ENCODE peak calls at places on chromosomes 3 and 15, in six cellular contexts. U, V, K, F, R and E are unnamed samples.
A peak's percentile ranks its signal among the peaks of the same experiment; 100 is the strongest.

GRCh38 chr3:38255627-38256026 is 10.0 kb upstream of the SLC22A13 start:
- DNase-seq in U (no peak), V (no peak), K (no peak), F (no peak), R (no peak), E (no peak)

GRCh38 chr3:194503101-194503531 is 16.3 kb upstream of the ATP13A3 start:
- DNase-seq in U (no peak), V (no peak), K (no peak), F (no peak), R (no peak), E (no peak)

GRCh38 chr15:42707068-42707467 is 29.9 kb downstream of the CDAN1 start:
- DNase-seq in U (no peak), V (no peak), K (peak; percentile 60), F (no peak), R (no peak), E (no peak)

GRCh38 chr15:91099616-91100560 is at the start of gene SV2B:
- DNase-seq in U (peak; percentile 12), V (peak; percentile 77), K (no peak), F (no peak), R (peak; percentile 57), E (no peak)

GRCh38 chr3:42686832-42687650 is 1.7 kb downstream of the KLHL40 start:
- DNase-seq in U (no peak), V (no peak), K (no peak), F (no peak), R (no peak), E (no peak)

GRCh38 chr3:146337991-146338390 is 87.1 kb upstream of the PLSCR4 start:
- DNase-seq in U (no peak), V (no peak), K (no peak), F (no peak), R (no peak), E (no peak)

GRCh38 chr15:40069178-40070165 is 30.5 kb upstream of the SRP14 start:
- DNase-seq in U (peak; percentile 96), V (peak; percentile 60), K (peak; percentile 87), F (peak; percentile 73), R (peak; percentile 98), E (peak; percentile 95)

GRCh38 chr3:114706591-114707224 is 412.9 kb downstream of the TIGIT start:
- DNase-seq in U (no peak), V (no peak), K (peak; percentile 84), F (peak; percentile 88), R (peak; percentile 77), E (no peak)

GRCh38 chr15:41572866-41573265 is 13.9 kb downstream of the TYRO3 start:
- DNase-seq in U (no peak), V (no peak), K (no peak), F (no peak), R (no peak), E (no peak)

DNA sequence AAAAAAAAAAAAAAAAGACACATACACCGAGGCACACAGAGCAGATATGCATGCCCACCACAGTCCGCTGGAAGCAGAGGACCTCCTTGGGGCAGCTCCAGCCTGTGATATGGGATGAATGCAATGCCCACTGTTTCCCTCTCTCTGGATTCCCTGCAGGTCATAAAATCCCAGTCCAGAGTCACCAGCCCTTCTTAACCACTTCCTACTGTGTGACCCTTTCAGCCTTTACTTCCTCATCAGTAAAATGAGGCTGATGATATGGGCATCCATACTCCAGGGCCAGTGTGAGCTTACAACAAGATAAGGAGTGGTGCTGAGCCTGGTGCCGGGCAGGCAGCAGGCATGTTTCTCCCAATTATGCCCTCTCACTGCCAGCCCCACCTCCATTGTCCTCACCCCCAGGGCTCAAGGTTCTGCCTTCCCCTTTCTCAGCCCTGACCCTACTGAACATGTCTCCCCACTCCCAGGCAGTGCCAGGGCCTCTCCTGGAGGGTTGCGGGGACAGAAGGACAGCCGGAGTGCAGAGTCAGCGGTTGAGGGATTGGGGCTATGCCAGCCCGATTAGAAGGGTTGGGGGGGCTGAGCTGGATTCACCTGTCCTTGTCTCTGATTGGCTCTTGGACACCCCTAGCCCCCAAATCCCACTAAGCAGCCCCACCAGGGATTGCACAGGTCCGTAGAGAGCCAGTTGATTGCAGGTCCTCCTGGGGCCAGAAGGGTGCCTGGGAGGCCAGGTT is at the start of gene GNAT1:
- DNase-seq in U (no peak), V (no peak), K (no peak), F (no peak), R (no peak), E (no peak)
- H3K27ac ChIP-seq in U (no peak within 1 kb of the TSS), V (no peak within 1 kb of the TSS), K (no peak within 1 kb of the TSS), F (no peak within 1 kb of the TSS), R (no peak within 1 kb of the TSS), E (no peak within 1 kb of the TSS)

GRCh38 chr3:55622116-55622515 is 135.0 kb upstream of the WNT5A start:
- DNase-seq in U (no peak), V (no peak), K (peak; percentile 52), F (no peak), R (no peak), E (no peak)

GRCh38 chr3:55620361-55621025 is 133.4 kb upstream of the WNT5A start:
- DNase-seq in U (no peak), V (peak; percentile 60), K (peak; percentile 95), F (no peak), R (no peak), E (no peak)

GRCh38 chr3:55621026-55621422 is 133.9 kb upstream of the WNT5A start:
- DNase-seq in U (no peak), V (no peak), K (no peak), F (no peak), R (no peak), E (no peak)

GRCh38 chr3:55622733-55623132 is 135.6 kb upstream of the WNT5A start:
- DNase-seq in U (no peak), V (no peak), K (no peak), F (no peak), R (no peak), E (no peak)

DNA sequence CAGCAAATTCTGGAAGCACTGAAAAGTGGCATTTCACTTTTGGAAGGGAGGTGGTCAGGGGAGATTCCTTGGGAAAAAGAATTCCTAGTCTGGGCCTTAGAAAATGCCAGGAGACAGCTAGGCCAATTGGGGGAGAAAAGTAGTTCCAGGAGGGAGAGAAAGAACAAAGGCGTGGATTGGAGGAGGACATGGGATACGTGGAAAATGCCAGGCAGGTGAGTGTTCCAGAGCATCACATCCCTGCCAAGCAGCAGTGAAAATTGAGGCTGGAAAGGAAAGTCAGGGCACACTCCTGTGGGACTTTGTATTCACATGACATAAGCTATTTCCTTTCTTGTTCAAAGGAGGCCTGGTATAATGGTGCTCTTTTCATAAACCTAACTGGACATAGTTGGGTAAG is 134.5 kb upstream of the WNT5A start:
- DNase-seq in U (no peak), V (no peak), K (no peak), F (no peak), R (no peak), E (no peak)
- H3K27ac ChIP-seq in U (no peak overlapping the region), V (no peak overlapping the region), K (peak overlapping the region; percentile 100), F (no peak overlapping the region), R (no peak overlapping the region), E (no peak overlapping the region)

GRCh38 chr3:52800079-52800478 is 5.5 kb downstream of the ITIH3 start:
- DNase-seq in U (no peak), V (no peak), K (no peak), F (no peak), R (no peak), E (no peak)
- H3K27ac ChIP-seq in U (no peak overlapping the region), V (no peak overlapping the region), K (no peak overlapping the region), F (no peak overlapping the region), R (no peak overlapping the region), E (no peak overlapping the region)

DNA sequence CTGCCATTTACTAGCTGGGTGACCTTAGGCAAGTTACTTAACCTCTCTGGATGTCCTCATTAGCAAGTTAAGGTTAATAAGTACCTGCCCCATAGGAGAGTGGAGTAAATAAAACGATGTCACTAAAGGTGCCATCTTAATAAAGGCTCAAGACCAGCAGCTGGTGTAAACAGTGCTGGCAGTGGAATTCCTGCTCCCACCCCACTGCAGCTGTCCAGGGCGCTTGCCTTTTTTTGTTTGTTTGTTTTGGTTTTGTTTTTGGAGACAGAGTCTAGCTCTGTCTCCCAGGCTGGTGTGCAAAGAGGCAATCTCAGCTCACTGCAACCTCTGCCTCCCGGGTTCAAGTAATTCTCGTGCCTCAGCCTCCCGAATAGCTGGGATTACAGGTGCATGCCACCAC is 28.9 kb downstream of the IDH3A start:
- DNase-seq in U (no peak), V (no peak), K (no peak), F (no peak), R (no peak), E (no peak)
- H3K27ac ChIP-seq in U (no peak overlapping the region), V (no peak overlapping the region), K (no peak overlapping the region), F (no peak overlapping the region), R (no peak overlapping the region), E (no peak overlapping the region)

GRCh38 chr3:125140817-125141595 is 71.5 kb downstream of the SLC12A8 start:
- DNase-seq in U (no peak), V (peak; percentile 39), K (no peak), F (no peak), R (no peak), E (peak; percentile 73)
- H3K27ac ChIP-seq in U (peak overlapping the region; percentile 22), V (no peak overlapping the region), K (no peak overlapping the region), F (no peak overlapping the region), R (peak overlapping the region; percentile 47), E (peak overlapping the region; percentile 73)

GRCh38 chr15:66848666-66849392 is 146.8 kb downstream of the SMAD6 start:
- DNase-seq in U (no peak), V (no peak), K (no peak), F (no peak), R (peak; percentile 33), E (peak; percentile 67)
- H3K27ac ChIP-seq in U (no peak overlapping the region), V (no peak overlapping the region), K (no peak overlapping the region), F (no peak overlapping the region), R (no peak overlapping the region), E (peak overlapping the region; percentile 91)